ENCODE peak calls at places on chromosomes 7 and 10, in five cellular contexts. One of them, this sample, is unnamed.

GRCh38 chr7:129970816-129971215 is 18.1 kb upstream of the UBE2H start:
- DNase-seq in midbrain: no peak
- DNase-seq in neuronal stem cell: no peak
- DNase-seq in HCEC 1CT: no peak
- DNase-seq in posterior cingulate gyrus: no peak
- DNase-seq in this sample: no peak

GRCh38 chr7:103689262-103689661 is 243.3 kb upstream of the SLC26A5 start:
- DNase-seq in posterior cingulate gyrus: no peak
- DNase-seq in midbrain: no peak
- DNase-seq in HCEC 1CT: peak
- DNase-seq in neuronal stem cell: no peak
- DNase-seq in this sample: no peak

GRCh38 chr10:61821153-61821552 is 80.3 kb upstream of the ARID5B start:
- DNase-seq in midbrain: no peak
- DNase-seq in posterior cingulate gyrus: no peak
- DNase-seq in HCEC 1CT: no peak
- DNase-seq in neuronal stem cell: no peak
- DNase-seq in this sample: no peak

GRCh38 chr10:95229724-95230627 is 35.9 kb downstream of the ACSM6 start:
- DNase-seq in midbrain: no peak
- DNase-seq in HCEC 1CT: peak
- DNase-seq in neuronal stem cell: peak
- DNase-seq in posterior cingulate gyrus: no peak
- DNase-seq in this sample: no peak

GRCh38 chr10:98141484-98142073 is 7.1 kb downstream of the R3HCC1L start:
- DNase-seq in posterior cingulate gyrus: no peak
- DNase-seq in midbrain: no peak
- DNase-seq in HCEC 1CT: no peak
- DNase-seq in neuronal stem cell: no peak
- DNase-seq in this sample: no peak

GRCh38 chr10:63700209-63700934 is 179.2 kb downstream of the REEP3 start:
- DNase-seq in posterior cingulate gyrus: no peak
- DNase-seq in HCEC 1CT: peak
- DNase-seq in midbrain: no peak
- DNase-seq in neuronal stem cell: no peak
- DNase-seq in this sample: no peak

GRCh38 chr7:29607889-29608288 is 44.3 kb downstream of the PRR15 start:
- DNase-seq in HCEC 1CT: peak
- DNase-seq in neuronal stem cell: no peak
- DNase-seq in midbrain: no peak
- DNase-seq in posterior cingulate gyrus: no peak
- DNase-seq in this sample: no peak

GRCh38 chr7:130070900-130071622 is 727 bp downstream of the KLHDC10 start:
- DNase-seq in neuronal stem cell: no peak
- DNase-seq in posterior cingulate gyrus: no peak
- DNase-seq in midbrain: no peak
- DNase-seq in HCEC 1CT: peak
- DNase-seq in this sample: peak

GRCh38 chr10:73785721-73786511 is 510 bp downstream of the ZSWIM8 start:
- DNase-seq in midbrain: no peak
- DNase-seq in posterior cingulate gyrus: no peak
- DNase-seq in neuronal stem cell: no peak
- DNase-seq in HCEC 1CT: peak
- DNase-seq in this sample: no peak

GRCh38 chr10:101829561-101830315 is 11.5 kb upstream of the OGA start:
- DNase-seq in neuronal stem cell: peak
- DNase-seq in HCEC 1CT: no peak
- DNase-seq in midbrain: no peak
- DNase-seq in posterior cingulate gyrus: no peak
- DNase-seq in this sample: no peak

GRCh38 chr7:140304071-140304799 is 94.1 kb downstream of the SLC37A3 start:
- DNase-seq in HCEC 1CT: peak
- DNase-seq in posterior cingulate gyrus: no peak
- DNase-seq in midbrain: peak
- DNase-seq in neuronal stem cell: no peak
- DNase-seq in this sample: no peak

GRCh38 chr10:132685121-132685891 is 100.6 kb downstream of the NKX6-2 start:
- DNase-seq in neuronal stem cell: no peak
- DNase-seq in posterior cingulate gyrus: peak
- DNase-seq in midbrain: peak
- DNase-seq in HCEC 1CT: peak
- DNase-seq in this sample: peak

GRCh38 chr7:100016209-100016901 is 959 bp downstream of the ZKSCAN1 start:
- DNase-seq in neuronal stem cell: no peak
- DNase-seq in HCEC 1CT: no peak
- DNase-seq in posterior cingulate gyrus: no peak
- DNase-seq in midbrain: peak
- DNase-seq in this sample: peak

GRCh38 chr7:43590862-43591550 is 8.1 kb downstream of the STK17A start:
- DNase-seq in HCEC 1CT: no peak
- DNase-seq in neuronal stem cell: no peak
- DNase-seq in midbrain: no peak
- DNase-seq in posterior cingulate gyrus: no peak
- DNase-seq in this sample: no peak

GRCh38 chr10:43297534-43297933 is 30.7 kb upstream of the RASGEF1A start:
- DNase-seq in midbrain: no peak
- DNase-seq in neuronal stem cell: no peak
- DNase-seq in posterior cingulate gyrus: no peak
- DNase-seq in HCEC 1CT: no peak
- DNase-seq in this sample: no peak

GRCh38 chr7:134693256-134693655 is 46.6 kb downstream of the BPGM start:
- DNase-seq in midbrain: no peak
- DNase-seq in posterior cingulate gyrus: no peak
- DNase-seq in neuronal stem cell: no peak
- DNase-seq in HCEC 1CT: peak
- DNase-seq in this sample: no peak

GRCh38 chr10:99431190-99431549 is 746 bp upstream of the GOT1 start:
- DNase-seq in posterior cingulate gyrus: peak
- DNase-seq in HCEC 1CT: peak
- DNase-seq in midbrain: peak
- DNase-seq in neuronal stem cell: no peak
- DNase-seq in this sample: peak

GRCh38 chr7:108251700-108252099 is 121.5 kb upstream of the LAMB4 start:
- DNase-seq in HCEC 1CT: no peak
- DNase-seq in posterior cingulate gyrus: no peak
- DNase-seq in midbrain: no peak
- DNase-seq in neuronal stem cell: no peak
- DNase-seq in this sample: no peak

GRCh38 chr7:4140933-4141332 is 541.2 kb upstream of the FOXK1 start:
- DNase-seq in HCEC 1CT: no peak
- DNase-seq in posterior cingulate gyrus: peak
- DNase-seq in midbrain: no peak
- DNase-seq in neuronal stem cell: no peak
- DNase-seq in this sample: no peak

GRCh38 chr10:35933940-35934636 is 292.0 kb upstream of the FZD8 start:
- DNase-seq in midbrain: no peak
- DNase-seq in neuronal stem cell: no peak
- DNase-seq in HCEC 1CT: no peak
- DNase-seq in posterior cingulate gyrus: no peak
- DNase-seq in this sample: no peak

GRCh38 chr7:122136639-122137253 is 7.3 kb downstream of the AASS start:
- DNase-seq in midbrain: no peak
- DNase-seq in posterior cingulate gyrus: no peak
- DNase-seq in HCEC 1CT: peak
- DNase-seq in neuronal stem cell: no peak
- DNase-seq in this sample: no peak

GRCh38 chr10:71582019-71582418 is 137.6 kb downstream of the C10orf105 start:
- DNase-seq in HCEC 1CT: peak
- DNase-seq in midbrain: peak
- DNase-seq in posterior cingulate gyrus: no peak
- DNase-seq in neuronal stem cell: peak
- DNase-seq in this sample: peak

GRCh38 chr7:135326636-135327280 is 93.1 kb downstream of the STRA8 start:
- DNase-seq in midbrain: no peak
- DNase-seq in HCEC 1CT: no peak
- DNase-seq in posterior cingulate gyrus: no peak
- DNase-seq in neuronal stem cell: no peak
- DNase-seq in this sample: no peak

GRCh38 chr7:76048668-76048988 is 722 bp downstream of the MDH2 start:
- DNase-seq in posterior cingulate gyrus: peak
- DNase-seq in neuronal stem cell: no peak
- DNase-seq in HCEC 1CT: no peak
- DNase-seq in midbrain: no peak
- DNase-seq in this sample: no peak

GRCh38 chr10:33716461-33717267 is 382.2 kb upstream of the NRP1 start:
- DNase-seq in posterior cingulate gyrus: no peak
- DNase-seq in HCEC 1CT: no peak
- DNase-seq in neuronal stem cell: no peak
- DNase-seq in midbrain: no peak
- DNase-seq in this sample: no peak

GRCh38 chr7:19957664-19958063 is 184.2 kb upstream of the TMEM196 start:
- DNase-seq in HCEC 1CT: peak
- DNase-seq in neuronal stem cell: no peak
- DNase-seq in posterior cingulate gyrus: no peak
- DNase-seq in midbrain: no peak
- DNase-seq in this sample: no peak

GRCh38 chr7:92624298-92624996 is 34.3 kb upstream of the FAM133B start:
- DNase-seq in midbrain: no peak
- DNase-seq in neuronal stem cell: no peak
- DNase-seq in posterior cingulate gyrus: no peak
- DNase-seq in HCEC 1CT: no peak
- DNase-seq in this sample: no peak

GRCh38 chr7:129896568-129897382 is 56.0 kb downstream of the UBE2H start:
- DNase-seq in midbrain: no peak
- DNase-seq in neuronal stem cell: no peak
- DNase-seq in HCEC 1CT: no peak
- DNase-seq in posterior cingulate gyrus: no peak
- DNase-seq in this sample: no peak

GRCh38 chr10:17737021-17737965 is 14.7 kb upstream of the TMEM236 start:
- DNase-seq in neuronal stem cell: peak
- DNase-seq in posterior cingulate gyrus: no peak
- DNase-seq in HCEC 1CT: peak
- DNase-seq in midbrain: peak
- DNase-seq in this sample: peak

GRCh38 chr10:88693392-88694020 is 12.5 kb upstream of the LIPK start:
- DNase-seq in HCEC 1CT: peak
- DNase-seq in neuronal stem cell: no peak
- DNase-seq in midbrain: no peak
- DNase-seq in posterior cingulate gyrus: no peak
- DNase-seq in this sample: peak

GRCh38 chr7:45073031-45073842 is 15.5 kb downstream of the NACAD start:
- DNase-seq in neuronal stem cell: no peak
- DNase-seq in posterior cingulate gyrus: peak
- DNase-seq in midbrain: no peak
- DNase-seq in HCEC 1CT: no peak
- DNase-seq in this sample: no peak

GRCh38 chr7:55048221-55048859 is 29.5 kb downstream of the EGFR start:
- DNase-seq in midbrain: peak
- DNase-seq in neuronal stem cell: no peak
- DNase-seq in HCEC 1CT: peak
- DNase-seq in posterior cingulate gyrus: no peak
- DNase-seq in this sample: no peak

GRCh38 chr10:94149702-94150101 is 156.0 kb downstream of the PLCE1 start:
- DNase-seq in HCEC 1CT: no peak
- DNase-seq in neuronal stem cell: no peak
- DNase-seq in posterior cingulate gyrus: no peak
- DNase-seq in midbrain: no peak
- DNase-seq in this sample: no peak

This sample was measured in putamen.